ENCODE peak calls at places on chromosomes 3 and 15, in ten cellular contexts. P is stimulated activated naive CD4-positive, alpha-beta T cell; I is CD8-positive, alpha-beta memory T cell; R is substantia nigra; B is activated CD8-positive, alpha-beta memory T cell treated with anti-CD3 and anti-CD28 coated beads, Interleukin-2, amount 50 U/mL, for 48 hours; K is fibroblast of pulmonary artery; F is aorta; Z is stimulated activated naive CD8-positive, alpha-beta T cell treated with anti-CD3 and anti-CD28 coated beads, Interleukin-15, Interleukin-2, amounts not matched to agents 100 U/mL and 50 U/mL, for 24 hours; N is HCEC 1CT; W is stromal cell of bone marrow. D is an unnamed sample.

GRCh38 chr3:123147754-123148535 is 53.8 kb upstream of the SEC22A start:
- DNase-seq in P (no peak), R (no peak), W (no peak), Z (no peak), F (no peak), B (no peak), K (no peak), N (no peak), I (no peak), D (no peak)

GRCh38 chr3:141797167-141797773 is 34.1 kb downstream of the GRK7 start:
- DNase-seq in Z (peak), R (no peak), I (peak), N (no peak), B (peak), K (peak), W (no peak), F (peak), P (peak), D (peak)

GRCh38 chr3:176906046-176906905 is 291.0 kb downstream of the TBL1XR1 start:
- DNase-seq in P (no peak), N (peak), I (no peak), W (no peak), B (no peak), R (no peak), K (peak), Z (no peak), F (no peak), D (no peak)

GRCh38 chr15:90664650-90665287 is 52.4 kb upstream of the BLM start:
- DNase-seq in N (peak), F (peak), B (no peak), P (no peak), W (no peak), K (peak), R (peak), Z (no peak), I (no peak), D (no peak)

GRCh38 chr3:122572940-122573412 is 4.5 kb upstream of the PARP15 start:
- DNase-seq in P (no peak), I (peak), W (peak), F (no peak), R (no peak), Z (peak), B (no peak), K (peak), N (peak), D (no peak)

GRCh38 chr3:37945803-37946530 is 44.6 kb upstream of the VILL start:
- DNase-seq in F (no peak), I (no peak), K (peak), Z (no peak), W (no peak), P (no peak), N (peak), R (no peak), B (no peak), D (no peak)

GRCh38 chr3:149122716-149123578 is 6.5 kb upstream of the HPS3 start:
- DNase-seq in I (no peak), W (no peak), Z (no peak), F (no peak), B (no peak), K (peak), N (peak), R (no peak), P (no peak), D (no peak)

GRCh38 chr15:37395100-37395468 is 294.7 kb upstream of the MEIS2 start:
- DNase-seq in K (no peak), B (no peak), Z (no peak), P (no peak), N (no peak), I (no peak), W (no peak), R (no peak), F (no peak), D (no peak)

GRCh38 chr3:39147711-39148115 is 5.7 kb downstream of the CSRNP1 start:
- DNase-seq in Z (peak), K (peak), I (peak), N (peak), P (peak), R (no peak), B (peak), F (no peak), W (no peak), D (peak)

GRCh38 chr3:49791571-49791970 is 5.2 kb upstream of the IP6K1 start:
- DNase-seq in B (no peak), K (no peak), Z (no peak), I (no peak), R (no peak), F (peak), N (no peak), P (no peak), W (no peak), D (no peak)

GRCh38 chr3:23442598-23443383 is 239.7 kb downstream of the UBE2E2 start:
- DNase-seq in B (no peak), Z (peak), N (peak), P (no peak), F (no peak), I (no peak), R (no peak), W (peak), K (no peak), D (no peak)

GRCh38 chr3:189756651-189757078 is 125.5 kb downstream of the TP63 start:
- DNase-seq in B (no peak), R (no peak), W (no peak), Z (no peak), K (no peak), P (no peak), N (peak), I (no peak), F (no peak), D (no peak)

GRCh38 chr3:193905993-193906396 is 230.0 kb upstream of the HES1 start:
- DNase-seq in P (no peak), N (no peak), I (no peak), F (no peak), R (no peak), Z (no peak), W (no peak), K (no peak), B (no peak), D (no peak)

GRCh38 chr3:13515786-13516783 is 32.8 kb upstream of the FBLN2 start:
- DNase-seq in W (no peak), P (no peak), I (no peak), Z (no peak), K (peak), R (no peak), N (no peak), F (no peak), B (no peak), D (no peak)

GRCh38 chr15:71802770-71803169 is 7.6 kb upstream of the NR2E3 start:
- DNase-seq in B (peak), I (no peak), K (no peak), N (no peak), W (no peak), R (no peak), P (peak), Z (peak), F (no peak), D (no peak)

GRCh38 chr3:181210275-181210674 is 220.7 kb upstream of the DNAJC19 start:
- DNase-seq in F (no peak), P (no peak), I (no peak), B (no peak), K (peak), N (peak), Z (no peak), R (no peak), W (peak), D (no peak)

GRCh38 chr15:41161336-41161735 is 45.3 kb upstream of the INO80 start:
- DNase-seq in B (no peak), K (peak), W (no peak), N (peak), F (no peak), R (no peak), P (no peak), Z (no peak), I (no peak), D (no peak)

GRCh38 chr3:169455472-169455871 is 208.0 kb downstream of the MECOM start:
- DNase-seq in B (no peak), Z (no peak), F (no peak), R (no peak), P (no peak), K (no peak), W (no peak), I (no peak), N (no peak), D (no peak)

GRCh38 chr3:31701286-31701685 is 168.6 kb downstream of the STT3B start:
- DNase-seq in Z (no peak), R (no peak), K (no peak), W (no peak), I (no peak), F (no peak), P (no peak), B (no peak), N (no peak), D (no peak)

GRCh38 chr15:96270581-96271172 is 59.8 kb upstream of the NR2F2 start:
- DNase-seq in N (peak), W (peak), Z (no peak), K (peak), F (no peak), B (no peak), R (no peak), P (no peak), I (no peak), D (no peak)

GRCh38 chr3:30668051-30668609 is 61.7 kb downstream of the TGFBR2 start:
- DNase-seq in K (no peak), W (no peak), I (no peak), N (no peak), F (no peak), Z (no peak), P (no peak), R (no peak), B (no peak), D (no peak)

GRCh38 chr3:12954891-12955650 is 113.7 kb upstream of the RPL32 start:
- DNase-seq in P (no peak), Z (peak), I (no peak), F (peak), B (peak), K (no peak), W (peak), R (peak), N (no peak), D (no peak)

GRCh38 chr3:31404871-31405270 is 127.9 kb upstream of the STT3B start:
- DNase-seq in K (no peak), W (no peak), F (no peak), N (no peak), Z (no peak), I (no peak), B (no peak), R (no peak), P (no peak), D (no peak)

GRCh38 chr3:123861081-123861836 is 22.9 kb downstream of the MYLK start:
- DNase-seq in N (no peak), Z (no peak), I (no peak), F (no peak), P (no peak), B (no peak), K (no peak), R (no peak), W (no peak), D (no peak)

GRCh38 chr3:193389335-193389734 is 10.8 kb upstream of the ATP13A5 start:
- DNase-seq in R (no peak), W (no peak), I (no peak), P (no peak), B (no peak), F (no peak), N (no peak), Z (no peak), K (no peak), D (no peak)

GRCh38 chr3:127449489-127450212 is 140.9 kb downstream of the TPRA1 start:
- DNase-seq in P (no peak), W (no peak), R (no peak), F (no peak), Z (no peak), K (no peak), N (no peak), B (no peak), I (no peak), D (no peak)

GRCh38 chr3:72338942-72339749 is 509.1 kb downstream of the SHQ1 start:
- DNase-seq in R (peak), K (peak), B (peak), I (no peak), Z (peak), W (peak), F (peak), N (peak), P (no peak), D (no peak)

GRCh38 chr3:79028916-79029315 is 738.9 kb downstream of the ROBO1 start:
- DNase-seq in N (no peak), R (no peak), W (no peak), K (no peak), B (no peak), I (no peak), F (no peak), Z (no peak), P (no peak), D (no peak)

GRCh38 chr3:54008099-54008498 is 114.3 kb upstream of the CACNA2D3 start:
- DNase-seq in N (no peak), F (no peak), W (no peak), R (no peak), B (no peak), Z (no peak), P (no peak), K (peak), I (no peak), D (no peak)

GRCh38 chr3:185737740-185738680 is 86.8 kb downstream of the IGF2BP2 start:
- DNase-seq in W (no peak), I (no peak), R (no peak), B (no peak), Z (no peak), P (no peak), F (no peak), N (no peak), K (no peak), D (no peak)

GRCh38 chr15:25787855-25788521 is 75.1 kb downstream of the ATP10A start:
- DNase-seq in B (no peak), Z (no peak), W (peak), R (no peak), P (no peak), F (peak), I (no peak), N (peak), K (no peak), D (no peak)

GRCh38 chr3:179852117-179852886 is 184.4 kb downstream of the PEX5L start:
- DNase-seq in W (peak), P (no peak), F (no peak), R (no peak), I (no peak), N (peak), B (no peak), K (peak), Z (peak), D (no peak)

GRCh38 chr3:126129408-126129891 is 45.5 kb upstream of the SLC41A3 start:
- DNase-seq in W (no peak), Z (no peak), I (peak), F (peak), K (peak), P (no peak), B (peak), N (peak), R (no peak), D (peak)

GRCh38 chr3:128143496-128143895 is 9.8 kb upstream of the EEFSEC start:
- DNase-seq in N (no peak), K (no peak), I (no peak), Z (no peak), P (no peak), B (no peak), F (no peak), W (no peak), R (no peak), D (no peak)

GRCh38 chr3:57179580-57180410 is 14.6 kb upstream of the IL17RD start:
- DNase-seq in R (no peak), P (no peak), N (peak), Z (no peak), F (no peak), K (peak), W (peak), B (no peak), I (no peak), D (no peak)

GRCh38 chr3:194032828-194033435 is 103.0 kb upstream of the HES1 start:
- DNase-seq in B (no peak), F (no peak), Z (no peak), N (no peak), W (no peak), P (no peak), I (no peak), K (no peak), R (no peak), D (no peak)

GRCh38 chr3:179450901-179451334 is 352 bp downstream of the GNB4 start:
- DNase-seq in W (peak), N (peak), I (no peak), B (peak), P (no peak), F (no peak), R (peak), K (peak), Z (peak), D (no peak)

GRCh38 chr15:22960126-22960525 is 20.0 kb downstream of the CYFIP1 start:
- DNase-seq in N (no peak), W (no peak), B (no peak), K (no peak), Z (no peak), P (no peak), F (no peak), I (no peak), R (no peak), D (no peak)

D was measured in activated T-cell treated with anti-CD3 and anti-CD28 coated beads, Interleukin-2, amount 50 U/mL, for 1 hour.